ENCODE peak calls at places on chromosome 7, in ten cellular contexts. M is body of pancreas, V is Peyer's patch, J is GM12891, S is GM12892, U is H54, T is right lobe of liver, D is transverse colon, Y is K562, A is breast epithelium. L is an unnamed sample.

GRCh38 chr7:95608344-95609173 is 12.2 kb upstream of the PDK4 start:
- DNase-seq in M (peak), V (peak), J (no peak), S (no peak), U (peak), T (peak), D (peak), Y (peak), A (peak), L (peak)

GRCh38 chr7:47378728-47379395 is 203.0 kb downstream of the TNS3 start:
- DNase-seq in M (peak), V (no peak), J (no peak), S (no peak), U (no peak), T (no peak), D (peak), Y (no peak), A (no peak), L (no peak)

GRCh38 chr7:69076566-69076965 is 521.7 kb upstream of the AUTS2 start:
- DNase-seq in M (no peak), V (no peak), J (no peak), S (no peak), U (no peak), T (peak), D (no peak), Y (no peak), A (no peak), L (no peak)

GRCh38 chr7:23205861-23206510 is 24.1 kb downstream of the NUP42 start:
- DNase-seq in M (no peak), V (no peak), J (no peak), S (no peak), U (no peak), T (no peak), D (no peak), Y (no peak), A (no peak), L (no peak)

GRCh38 chr7:108374899-108375298 is 81.3 kb downstream of the NRCAM start:
- DNase-seq in M (no peak), V (no peak), J (no peak), S (no peak), U (no peak), T (no peak), D (no peak), Y (no peak), A (no peak), L (no peak)

GRCh38 chr7:117090820-117091219 is 137.5 kb downstream of the ST7 start:
- DNase-seq in M (peak), V (no peak), J (no peak), S (no peak), U (no peak), T (no peak), D (no peak), Y (no peak), A (no peak), L (no peak)

GRCh38 chr7:154795437-154795836 is 207.5 kb downstream of the PAXIP1 start:
- DNase-seq in M (no peak), V (no peak), J (no peak), S (no peak), U (no peak), T (no peak), D (no peak), Y (no peak), A (no peak), L (no peak)

GRCh38 chr7:104264281-104264680 is 56.5 kb upstream of the ORC5 start:
- DNase-seq in M (no peak), V (no peak), J (no peak), S (no peak), U (no peak), T (no peak), D (no peak), Y (no peak), A (no peak), L (no peak)

GRCh38 chr7:75611557-75612178 is 119.5 kb downstream of the SPDYE5 start:
- DNase-seq in M (peak), V (no peak), J (no peak), S (no peak), U (peak), T (peak), D (peak), Y (no peak), A (peak), L (peak)

GRCh38 chr7:1603346-1604211 is 33.7 kb upstream of the PSMG3 start:
- DNase-seq in M (no peak), V (no peak), J (no peak), S (no peak), U (no peak), T (no peak), D (no peak), Y (no peak), A (no peak), L (no peak)

GRCh38 chr7:102418603-102419002 is 14.8 kb upstream of the ORAI2 start:
- DNase-seq in M (no peak), V (no peak), J (no peak), S (no peak), U (no peak), T (no peak), D (no peak), Y (no peak), A (no peak), L (no peak)

GRCh38 chr7:12146813-12147212 is 64.3 kb upstream of the TMEM106B start:
- DNase-seq in M (no peak), V (no peak), J (no peak), S (no peak), U (no peak), T (no peak), D (no peak), Y (no peak), A (no peak), L (no peak)

GRCh38 chr7:114889646-114890285 is 32.1 kb upstream of the MDFIC start:
- DNase-seq in M (no peak), V (no peak), J (no peak), S (no peak), U (peak), T (no peak), D (no peak), Y (no peak), A (no peak), L (no peak)

GRCh38 chr7:2540641-2541051 is 14.7 kb downstream of the BRAT1 start:
- DNase-seq in M (no peak), V (no peak), J (no peak), S (no peak), U (peak), T (no peak), D (peak), Y (peak), A (no peak), L (peak)

GRCh38 chr7:73894851-73895441 is 34.0 kb downstream of the TMEM270 start:
- DNase-seq in M (peak), V (no peak), J (no peak), S (no peak), U (peak), T (no peak), D (peak), Y (peak), A (peak), L (peak)

GRCh38 chr7:36916116-36916515 is 191.8 kb upstream of the AOAH start:
- DNase-seq in M (no peak), V (no peak), J (no peak), S (no peak), U (no peak), T (no peak), D (no peak), Y (no peak), A (no peak), L (no peak)

GRCh38 chr7:28684729-28685211 is 272.5 kb downstream of the CREB5 start:
- DNase-seq in M (no peak), V (no peak), J (no peak), S (no peak), U (no peak), T (no peak), D (no peak), Y (no peak), A (no peak), L (no peak)

GRCh38 chr7:9598411-9598810 is 1165.0 kb downstream of the NXPH1 start:
- DNase-seq in M (no peak), V (no peak), J (no peak), S (no peak), U (no peak), T (no peak), D (no peak), Y (no peak), A (no peak), L (no peak)

DNA sequence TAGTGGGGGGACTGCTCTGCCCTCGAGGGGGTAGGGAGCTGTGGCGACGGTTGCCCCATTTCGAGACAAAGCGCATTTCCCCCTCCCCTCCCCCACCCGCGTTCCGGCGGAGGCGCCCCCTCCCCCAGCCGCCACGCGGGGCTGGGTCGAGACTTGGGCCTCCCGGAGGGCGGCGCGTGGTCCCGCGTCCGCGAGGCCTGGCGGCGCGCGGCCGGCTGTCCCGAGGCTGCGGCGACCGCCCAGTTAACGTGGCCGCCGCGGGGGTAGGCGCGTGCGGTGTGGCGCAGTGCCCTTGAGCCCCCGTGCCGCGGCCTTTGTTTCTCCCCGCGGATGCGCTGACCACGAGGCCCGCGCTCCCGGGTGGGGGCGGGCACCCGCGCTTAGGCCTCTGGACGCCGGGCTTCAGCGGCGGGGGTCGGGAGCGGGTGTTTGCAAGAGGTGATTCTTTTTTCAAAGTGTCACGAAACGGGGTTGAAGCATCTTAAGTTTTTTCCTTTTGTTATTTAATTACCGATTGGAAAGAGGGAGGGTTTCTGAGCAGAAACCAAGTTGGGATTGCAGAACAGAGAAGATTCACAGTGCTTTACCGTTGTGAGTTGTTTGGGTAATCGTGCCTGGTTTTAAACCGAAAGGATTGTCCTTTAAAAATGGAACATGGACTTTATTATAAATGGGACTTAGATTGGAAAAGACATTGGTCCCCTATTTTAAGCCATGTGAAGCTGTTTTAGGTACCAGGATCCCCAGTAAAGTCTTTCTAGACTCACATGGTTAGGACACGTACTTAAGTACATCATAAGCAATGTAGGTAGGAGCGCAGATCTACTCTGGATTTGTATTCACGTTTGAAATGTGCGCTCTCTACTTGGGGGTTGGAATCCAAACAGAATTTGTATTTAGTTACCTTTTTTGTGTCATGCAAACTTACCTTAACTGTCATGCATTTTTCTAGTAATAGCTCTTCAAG is 757 bp downstream of the CBX3 start:
- DNase-seq in M (peak), V (peak), J (no peak), S (peak), U (no peak), T (peak), D (peak), Y (peak), A (no peak), L (peak)
- TF ChIP-seq POLR2A in M (no peak), V (no peak), J (no peak), S (no peak), U (peak), T (no peak), D (no peak), Y (no peak), A (no peak), L (no peak)

GRCh38 chr7:100370746-100371145 is 2.5 kb upstream of the PILRA start:
- DNase-seq in M (no peak), V (no peak), J (no peak), S (no peak), U (no peak), T (no peak), D (no peak), Y (no peak), A (no peak), L (no peak)

GRCh38 chr7:100367676-100368613 is 5.3 kb upstream of the PILRA start:
- DNase-seq in M (no peak), V (no peak), J (no peak), S (no peak), U (no peak), T (no peak), D (peak), Y (no peak), A (no peak), L (no peak)

GRCh38 chr7:100370303-100370702 is 3.0 kb upstream of the PILRA start:
- DNase-seq in M (no peak), V (no peak), J (no peak), S (no peak), U (no peak), T (no peak), D (no peak), Y (no peak), A (no peak), L (no peak)

GRCh38 chr7:100367251-100367620 is 6.1 kb upstream of the PILRA start:
- DNase-seq in M (no peak), V (no peak), J (no peak), S (no peak), U (no peak), T (no peak), D (no peak), Y (no peak), A (no peak), L (no peak)

DNA sequence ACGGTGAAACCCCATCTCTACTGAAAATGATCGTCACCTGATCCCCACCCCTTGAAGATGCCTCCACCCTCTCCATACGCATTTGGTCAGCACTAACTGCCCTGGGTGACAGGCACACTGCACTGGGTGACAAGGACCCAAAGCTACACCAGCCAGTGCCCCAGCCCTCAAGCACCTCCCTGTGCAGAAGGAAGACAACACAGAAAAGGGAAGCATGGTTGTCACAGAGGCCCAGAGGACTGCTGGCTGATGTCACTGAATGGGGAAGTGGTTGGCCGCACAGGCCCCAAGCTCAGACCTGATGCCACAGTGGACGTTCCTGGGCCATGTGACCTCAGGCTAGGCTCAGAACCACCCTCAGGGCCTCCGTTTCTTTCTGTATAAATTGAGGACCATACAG is 4.2 kb upstream of the PILRA start:
- DNase-seq in M (peak), V (no peak), J (peak), S (peak), U (no peak), T (no peak), D (peak), Y (no peak), A (no peak), L (peak)
- TF ChIP-seq POLR2A in M (no peak), V (no peak), J (peak), S (peak), U (no peak), T (no peak), D (no peak), Y (peak), A (no peak), L (no peak)

DNA sequence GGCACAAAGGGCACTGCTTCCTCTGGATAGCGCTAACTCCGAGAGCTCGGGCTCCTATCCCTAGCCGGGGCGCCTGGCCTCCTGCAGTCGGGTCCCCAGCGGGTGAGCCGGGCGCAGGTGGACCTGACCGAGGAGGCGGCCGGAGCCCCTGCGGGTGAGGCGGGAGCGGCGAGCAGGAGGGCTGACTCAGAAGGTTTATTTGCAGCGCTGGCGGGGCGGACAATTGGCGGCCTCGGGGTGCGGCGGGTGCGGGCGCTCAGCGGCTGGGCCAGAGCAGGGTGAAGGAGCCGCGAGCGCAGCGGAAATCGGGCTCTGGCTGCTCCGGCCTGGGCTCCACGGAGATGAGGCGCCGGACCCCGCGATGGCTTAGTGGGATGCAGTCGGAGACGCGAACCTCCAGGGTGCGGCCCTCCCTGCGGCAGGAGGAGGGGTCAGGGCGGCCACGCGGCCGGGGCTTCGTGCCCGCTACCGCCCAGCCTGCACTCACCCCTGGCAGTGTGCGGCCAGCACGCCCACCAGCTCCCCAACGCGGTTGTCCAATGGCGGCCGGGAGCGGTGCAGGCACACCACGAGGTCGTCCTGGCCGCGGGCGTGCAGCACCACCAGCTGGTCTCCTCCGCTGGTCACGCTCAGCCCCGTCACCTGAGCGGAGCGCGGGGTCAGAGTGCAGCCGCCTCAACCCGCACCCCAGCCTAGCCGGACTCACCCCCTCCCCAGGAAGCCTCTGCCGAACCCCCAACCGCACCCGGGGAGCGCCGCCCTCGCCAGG is 16.1 kb downstream of the MYO1G start:
- DNase-seq in M (peak), V (peak), J (no peak), S (no peak), U (no peak), T (no peak), D (no peak), Y (no peak), A (no peak), L (no peak)
- TF ChIP-seq POLR2A in M (no peak), V (no peak), J (no peak), S (no peak), U (peak), T (no peak), D (no peak), Y (no peak), A (no peak), L (no peak)

GRCh38 chr7:138004046-138004445 is 2.2 kb upstream of the CREB3L2 start:
- DNase-seq in M (no peak), V (no peak), J (no peak), S (no peak), U (no peak), T (no peak), D (no peak), Y (no peak), A (no peak), L (no peak)

GRCh38 chr7:138001529-138002095 is at the start of gene CREB3L2:
- DNase-seq in M (peak), V (peak), J (no peak), S (no peak), U (no peak), T (peak), D (peak), Y (peak), A (peak), L (peak)

GRCh38 chr7:138002828-138003189 is 923 bp upstream of the CREB3L2 start:
- DNase-seq in M (no peak), V (no peak), J (no peak), S (no peak), U (no peak), T (no peak), D (no peak), Y (no peak), A (no peak), L (no peak)

GRCh38 chr7:138000081-138000701 is 1.7 kb downstream of the CREB3L2 start:
- DNase-seq in M (peak), V (no peak), J (no peak), S (no peak), U (no peak), T (peak), D (peak), Y (peak), A (peak), L (no peak)

GRCh38 chr7:138002096-138002827 is 376 bp upstream of the CREB3L2 start:
- DNase-seq in M (peak), V (peak), J (peak), S (peak), U (peak), T (peak), D (peak), Y (peak), A (peak), L (peak)
- TF ChIP-seq POLR2A in M (no peak), V (no peak), J (no peak), S (no peak), U (no peak), T (no peak), D (no peak), Y (no peak), A (no peak), L (no peak)

GRCh38 chr7:5694221-5694754 is 87.2 kb downstream of the RNF216 start:
- DNase-seq in M (no peak), V (no peak), J (no peak), S (no peak), U (peak), T (no peak), D (no peak), Y (no peak), A (no peak), L (no peak)
- TF ChIP-seq POLR2A in M (no peak), V (no peak), J (peak), S (peak), U (no peak), T (no peak), D (no peak), Y (no peak), A (no peak), L (no peak)

DNA sequence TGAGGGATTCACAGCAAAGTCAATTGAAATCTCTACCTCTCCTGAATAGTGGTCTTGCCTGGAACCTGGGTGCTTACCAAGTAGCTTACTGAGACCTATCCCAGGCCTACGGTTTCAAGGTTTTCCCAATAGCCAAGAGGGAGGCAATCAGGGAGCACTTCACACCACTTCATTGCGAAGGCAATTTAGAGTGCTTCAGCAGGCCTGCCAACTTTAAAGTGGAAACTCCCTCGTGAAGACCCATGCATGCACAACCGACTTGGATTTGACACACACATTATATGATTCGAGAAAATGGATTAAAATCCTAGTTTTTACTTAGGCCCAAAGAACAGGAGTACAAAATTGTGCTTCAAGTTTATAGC is 51.5 kb upstream of the NOBOX start:
- DNase-seq in M (no peak), V (no peak), J (no peak), S (no peak), U (no peak), T (no peak), D (no peak), Y (no peak), A (no peak), L (no peak)
- TF ChIP-seq POLR2A in M (no peak), V (no peak), J (no peak), S (no peak), U (no peak), T (no peak), D (no peak), Y (no peak), A (no peak), L (no peak)